ENCODE peak calls at places on chromosomes 6 and 20, in seven cellular contexts. U is upper lobe of right lung, X is tibial artery, G is psoas muscle, S is stomach, T is mammary epithelial cell, P is endothelial cell of umbilical vein. W is an unnamed sample. For H3K4me1, the result is how much of the 10 kb centered on the place peaks cover.

GRCh38 chr20:33909331-33909921 is 84.3 kb upstream of the RALY start:
- DNase-seq in U (no peak), X (no peak), G (no peak), S (peak), T (peak), P (peak), W (no peak)

GRCh38 chr6:10386260-10386659 is 28.6 kb downstream of the TFAP2A start:
- DNase-seq in U (no peak), X (no peak), G (no peak), S (no peak), T (no peak), P (no peak), W (no peak)

GRCh38 chr20:263701-264100 is 6.2 kb downstream of the DEFB132 start:
- DNase-seq in U (no peak), X (no peak), G (no peak), S (no peak), T (no peak), P (no peak), W (no peak)

GRCh38 chr20:1734269-1734858 is 76.8 kb upstream of the SIRPG start:
- DNase-seq in U (no peak), X (no peak), G (no peak), S (no peak), T (peak), P (peak), W (no peak)

GRCh38 chr6:169559001-169559441 is 142.8 kb downstream of the WDR27 start:
- DNase-seq in U (no peak), X (no peak), G (no peak), S (no peak), T (no peak), P (peak), W (no peak)

GRCh38 chr6:79423216-79423615 is 114.0 kb downstream of the LCA5 start:
- DNase-seq in U (no peak), X (no peak), G (no peak), S (no peak), T (no peak), P (peak), W (no peak)

GRCh38 chr6:42140051-42140450 is 2.4 kb downstream of the C6orf132 start:
- DNase-seq in U (no peak), X (peak), G (no peak), S (peak), T (peak), P (no peak), W (peak)

GRCh38 chr20:19692685-19693119 is 65.4 kb upstream of the RIN2 start:
- DNase-seq in U (peak), X (peak), G (peak), S (peak), T (peak), P (peak), W (peak)

DNA sequence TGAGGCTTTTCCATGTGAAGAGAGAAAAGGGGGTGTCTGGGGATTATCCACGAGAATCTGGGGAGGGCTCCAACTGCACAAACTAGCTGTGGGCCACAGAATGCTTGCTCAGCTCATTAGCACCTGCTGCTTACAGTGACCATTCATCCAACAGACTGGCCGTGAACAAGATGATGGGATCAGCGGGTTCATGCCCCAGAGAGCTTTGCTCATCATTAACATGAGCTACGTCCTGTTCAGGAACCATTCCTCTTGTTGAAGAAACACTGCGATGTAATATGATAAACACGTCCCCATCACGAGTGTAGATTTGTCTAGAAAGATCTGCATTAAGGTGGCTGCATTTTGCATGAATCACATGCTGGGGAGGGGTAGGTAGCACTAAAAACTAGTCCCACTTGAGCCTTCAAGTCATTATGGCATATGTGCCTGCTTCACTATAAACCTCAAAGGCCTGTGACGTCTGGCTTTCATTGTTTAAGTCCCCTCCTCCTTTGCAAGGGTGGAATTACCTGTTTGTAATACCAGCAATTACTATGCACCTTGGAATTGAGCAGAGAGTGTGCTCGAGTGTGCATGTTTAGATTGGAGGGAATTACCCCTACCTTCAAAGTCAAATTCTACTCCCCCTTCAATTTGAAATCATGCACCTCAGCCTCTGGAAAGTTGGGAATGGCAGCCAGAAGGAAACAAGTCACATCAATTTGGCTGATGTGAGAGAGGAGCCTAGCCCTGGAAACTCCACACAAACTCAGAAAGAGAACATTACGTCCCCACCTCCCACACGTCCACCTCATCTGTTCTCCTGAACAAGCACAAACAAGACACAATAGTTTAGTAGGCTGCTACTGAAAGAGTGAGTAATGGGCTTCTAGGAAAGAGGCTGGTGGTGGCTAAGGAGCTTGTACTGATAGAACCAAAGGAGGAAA is 3.7 kb downstream of the PLAGL2 start:
- DNase-seq in U (no peak), X (no peak), G (no peak), S (peak), T (peak), P (no peak), W (no peak)
- H3K4me3 ChIP-seq in U (peak), X (no peak), G (peak), S (no peak), T (peak), P (no peak), W (no peak)

GRCh38 chr20:2872304-2873009 is 824 bp upstream of the PTPRA start:
- DNase-seq in U (peak), X (peak), G (peak), S (peak), T (peak), P (peak), W (peak)
- TF ChIP-seq CTCF in U (peak), X (no peak), G (peak), S (no peak), T (peak), P (peak), W (peak)

DNA sequence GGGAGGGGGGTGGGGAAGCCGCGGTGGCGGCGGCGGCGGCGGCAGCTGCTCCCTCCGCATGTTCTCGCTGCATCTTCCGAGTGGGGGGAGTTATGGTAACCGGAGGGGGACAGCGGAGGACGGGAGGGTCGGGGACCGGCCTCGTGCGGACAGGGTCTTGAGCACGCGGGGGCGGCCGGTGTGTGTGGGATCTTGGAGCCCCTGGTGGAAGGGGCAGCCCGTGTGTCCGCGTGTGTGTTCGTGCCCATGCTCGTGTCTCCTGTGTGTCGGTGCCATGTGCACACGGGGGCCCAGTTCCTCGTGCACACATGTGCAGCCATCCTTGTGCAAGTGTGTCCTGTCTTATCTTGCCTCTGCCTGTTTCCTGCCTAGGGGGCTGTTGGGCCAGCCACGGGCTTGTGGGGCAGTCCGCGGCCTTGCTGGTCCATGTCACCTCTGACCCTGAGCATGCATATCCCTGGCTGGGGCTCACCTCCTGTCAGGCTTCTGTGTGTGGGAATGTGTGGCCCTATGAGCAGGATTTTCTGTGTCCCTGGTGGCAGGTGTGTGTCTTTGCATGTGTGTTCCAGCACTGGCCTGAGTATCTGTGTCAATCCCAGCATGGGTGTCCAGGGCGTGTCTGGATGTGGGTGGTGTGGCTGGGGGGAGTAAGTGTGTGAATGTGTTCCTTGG is 8.5 kb downstream of the SYNGAP1 start:
- DNase-seq in U (no peak), X (no peak), G (no peak), S (no peak), T (peak), P (peak), W (no peak)
- H3K4me1 ChIP-seq in U (half or more), X (under half), G (under half), S (under half), T (under half), P (under half), W (under half)

GRCh38 chr20:45372646-45373352 is 5.3 kb downstream of the TP53TG5 start:
- DNase-seq in U (peak), X (peak), G (peak), S (no peak), T (no peak), P (peak), W (peak)
- H3K4me3 ChIP-seq in U (peak), X (peak), G (peak), S (peak), T (no peak), P (peak), W (peak)

DNA sequence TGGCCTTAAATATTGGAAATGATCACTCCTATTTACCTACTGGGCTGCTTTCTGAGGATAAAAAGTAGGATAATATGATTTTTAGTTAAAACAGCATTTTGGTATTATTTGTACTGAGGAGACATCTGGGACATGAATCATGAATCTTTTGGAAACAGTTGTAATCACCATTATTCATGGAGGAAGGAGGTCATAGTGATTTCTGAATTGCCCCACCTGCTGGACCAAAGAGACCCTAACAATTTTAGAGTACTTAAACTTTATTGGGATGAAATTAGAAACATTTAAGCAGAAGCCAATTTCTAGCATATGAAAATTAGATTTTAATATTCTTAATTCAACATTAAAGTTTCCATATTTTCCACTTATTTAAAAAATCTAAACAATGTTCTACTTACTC is 108.4 kb upstream of the SIM1 start:
- DNase-seq in U (no peak), X (no peak), G (no peak), S (no peak), T (peak), P (peak), W (no peak)
- TF ChIP-seq CTCF in U (peak), X (no peak), G (no peak), S (no peak), T (peak), P (peak), W (no peak)

DNA sequence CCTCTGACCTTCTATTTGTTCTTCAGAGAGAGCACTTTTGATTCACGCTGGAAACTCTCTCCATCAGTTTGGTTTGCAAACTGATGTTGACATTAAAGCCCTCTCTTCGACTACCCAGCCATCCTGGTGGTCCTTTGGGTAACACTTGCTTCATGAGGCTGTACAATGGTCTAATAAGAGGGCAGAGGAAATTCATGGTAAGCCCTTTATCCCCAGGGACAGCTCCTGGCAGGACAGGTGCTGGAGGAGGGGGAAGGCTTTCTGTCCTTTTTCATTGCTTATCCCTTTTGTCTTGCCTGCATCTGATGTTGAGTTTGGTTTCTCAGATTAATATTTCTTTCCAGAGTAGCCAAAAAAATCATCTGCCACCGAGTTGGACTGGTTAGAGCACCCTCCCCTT is 52.1 kb upstream of the CD93 start:
- DNase-seq in U (no peak), X (no peak), G (no peak), S (no peak), T (no peak), P (no peak), W (no peak)
- H3K4me1 ChIP-seq in U (under half), X (under half), G (half or more), S (under half), T (under half), P (under half), W (half or more)

DNA sequence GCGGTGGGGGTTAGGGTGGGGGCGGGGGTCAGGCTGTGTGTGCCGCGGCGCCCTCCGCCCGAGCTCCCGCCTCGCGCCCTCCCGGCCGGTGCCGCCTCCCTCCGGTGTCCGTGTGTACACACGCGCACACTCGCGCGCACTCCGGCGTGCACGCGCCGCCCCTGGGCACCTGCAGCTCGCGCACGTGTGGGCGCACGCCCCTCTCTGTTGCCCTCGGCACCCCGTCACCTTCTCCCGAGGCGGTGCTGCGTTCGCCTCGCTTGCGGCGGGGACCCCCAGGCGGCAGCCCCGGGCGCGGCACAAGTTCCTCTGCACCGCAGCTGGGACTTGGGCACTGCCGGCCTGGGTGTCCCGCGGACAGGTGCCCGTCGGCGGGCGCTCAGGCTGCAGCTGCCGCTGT is 525 bp downstream of the MACROD2 start:
- DNase-seq in U (peak), X (no peak), G (peak), S (peak), T (peak), P (peak), W (peak)
- H3K4me3 ChIP-seq in U (peak), X (peak), G (peak), S (peak), T (peak), P (peak), W (peak)

GRCh38 chr20:45892049-45892816 is 1.1 kb downstream of the CTSA start:
- DNase-seq in U (no peak), X (peak), G (no peak), S (peak), T (peak), P (peak), W (peak)

GRCh38 chr20:45893831-45894230 is 2.7 kb downstream of the CTSA start:
- DNase-seq in U (no peak), X (no peak), G (no peak), S (no peak), T (no peak), P (no peak), W (no peak)

GRCh38 chr20:45890077-45890996 is 671 bp downstream of the NEURL2 start:
- DNase-seq in U (peak), X (peak), G (peak), S (peak), T (no peak), P (peak), W (peak)

GRCh38 chr20:45892828-45893500 is 1.8 kb downstream of the CTSA start:
- DNase-seq in U (no peak), X (no peak), G (no peak), S (no peak), T (no peak), P (no peak), W (peak)

GRCh38 chr20:45890997-45891983 is at the start of the genes CTSA and NEURL2:
- DNase-seq in U (peak), X (peak), G (peak), S (peak), T (peak), P (peak), W (peak)
- TF ChIP-seq CTCF in U (no peak), X (peak), G (no peak), S (no peak), T (no peak), P (no peak), W (peak)

DNA sequence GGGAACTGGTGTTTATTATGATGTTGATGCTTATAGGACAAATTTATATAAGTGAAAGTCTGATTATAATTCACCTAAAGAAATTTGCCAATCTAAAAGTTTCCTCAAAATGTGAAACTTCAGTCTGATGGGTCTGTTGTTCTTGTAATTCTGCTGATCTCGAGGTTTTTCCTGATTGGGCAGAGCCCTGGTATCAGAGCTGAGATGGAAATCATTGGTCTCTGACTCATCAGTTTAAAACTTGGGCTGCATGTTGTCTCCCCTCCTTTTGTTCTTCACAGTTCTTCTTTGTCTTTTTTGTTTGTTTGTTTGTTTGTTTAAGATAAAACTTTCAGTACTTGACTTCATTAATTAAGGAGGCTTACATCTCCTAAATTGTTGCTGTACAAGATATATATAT is 5.9 kb downstream of the SMAP1 start:
- DNase-seq in U (no peak), X (no peak), G (no peak), S (no peak), T (peak), P (peak), W (no peak)
- H3K4me1 ChIP-seq in U (under half), X (under half), G (half or more), S (under half), T (under half), P (under half), W (under half)

GRCh38 chr20:4018015-4018748 is 2.8 kb upstream of the RNF24 start:
- DNase-seq in U (no peak), X (no peak), G (no peak), S (no peak), T (peak), P (no peak), W (no peak)
- H3K4me3 ChIP-seq in U (no peak), X (no peak), G (no peak), S (no peak), T (no peak), P (no peak), W (no peak)

W was measured in left lung.